ENCODE peak calls at places on chromosomes 3 and 15, in four cellular contexts. One of them, this sample, is unnamed.

GRCh38 chr3:52841981-52842340 is 7.1 kb upstream of the MUSTN1 start:
- DNase-seq in neuronal stem cell: no peak
- DNase-seq in H1: no peak
- DNase-seq in H9: no peak
- DNase-seq in this sample: no peak

GRCh38 chr3:119600732-119601131 is 3.0 kb downstream of the PLA1A start:
- DNase-seq in H9: peak
- DNase-seq in neuronal stem cell: peak
- DNase-seq in H1: no peak
- DNase-seq in this sample: peak

GRCh38 chr3:129745253-129745652 is 138.8 kb upstream of the PLXND1 start:
- DNase-seq in H1: no peak
- DNase-seq in H9: no peak
- DNase-seq in neuronal stem cell: no peak
- DNase-seq in this sample: no peak

GRCh38 chr15:66848666-66849392 is 146.8 kb downstream of the SMAD6 start:
- DNase-seq in H1: no peak
- DNase-seq in neuronal stem cell: no peak
- DNase-seq in H9: peak
- DNase-seq in this sample: no peak

GRCh38 chr3:37491776-37492175 is 317.4 kb upstream of the LRRFIP2 start:
- DNase-seq in neuronal stem cell: no peak
- DNase-seq in H1: no peak
- DNase-seq in H9: no peak
- DNase-seq in this sample: peak

GRCh38 chr3:100399341-100400071 is 1.4 kb downstream of the TOMM70 start:
- DNase-seq in neuronal stem cell: no peak
- DNase-seq in H9: no peak
- DNase-seq in H1: no peak
- DNase-seq in this sample: no peak

GRCh38 chr3:140580746-140581145 is 97.1 kb upstream of the TRIM42 start:
- DNase-seq in H9: no peak
- DNase-seq in H1: no peak
- DNase-seq in neuronal stem cell: no peak
- DNase-seq in this sample: no peak

GRCh38 chr3:58180940-58181587 is 29.7 kb downstream of the DNASE1L3 start:
- DNase-seq in H1: no peak
- DNase-seq in neuronal stem cell: no peak
- DNase-seq in H9: no peak
- DNase-seq in this sample: no peak

GRCh38 chr3:114829786-114830185 is 317.3 kb downstream of the ZBTB20 start:
- DNase-seq in H9: no peak
- DNase-seq in neuronal stem cell: no peak
- DNase-seq in H1: no peak
- DNase-seq in this sample: no peak

GRCh38 chr3:155398046-155398445 is 104.6 kb upstream of the STRIT1 start:
- DNase-seq in H9: no peak
- DNase-seq in neuronal stem cell: no peak
- DNase-seq in H1: no peak
- DNase-seq in this sample: no peak

GRCh38 chr3:170848294-170848917 is 21.6 kb downstream of the RPL22L1 start:
- DNase-seq in H1: no peak
- DNase-seq in neuronal stem cell: no peak
- DNase-seq in H9: no peak
- DNase-seq in this sample: no peak

GRCh38 chr3:152026033-152026556 is 152.7 kb downstream of the SUCNR1 start:
- DNase-seq in neuronal stem cell: no peak
- DNase-seq in H1: no peak
- DNase-seq in H9: no peak
- DNase-seq in this sample: no peak

GRCh38 chr3:151835751-151836550 is 22.0 kb downstream of the AADAC start:
- DNase-seq in neuronal stem cell: no peak
- DNase-seq in H9: no peak
- DNase-seq in H1: no peak
- DNase-seq in this sample: peak

GRCh38 chr15:42160110-42160509 is 3.7 kb upstream of the PLA2G4F start:
- DNase-seq in H1: no peak
- DNase-seq in H9: no peak
- DNase-seq in neuronal stem cell: no peak
- DNase-seq in this sample: no peak

GRCh38 chr15:84034831-84035753 is 200.5 kb upstream of the GOLGA6L4 start:
- DNase-seq in H1: no peak
- DNase-seq in H9: peak
- DNase-seq in neuronal stem cell: no peak
- DNase-seq in this sample: peak

GRCh38 chr3:138948371-138949001 is 1.5 kb downstream of the FOXL2NB start:
- DNase-seq in H9: no peak
- DNase-seq in H1: no peak
- DNase-seq in neuronal stem cell: no peak
- DNase-seq in this sample: peak

GRCh38 chr15:70503073-70503745 is 260.1 kb downstream of the UACA start:
- DNase-seq in neuronal stem cell: no peak
- DNase-seq in H9: no peak
- DNase-seq in H1: no peak
- DNase-seq in this sample: no peak

GRCh38 chr15:101048191-101049011 is 129.2 kb downstream of the LRRK1 start:
- DNase-seq in H1: no peak
- DNase-seq in neuronal stem cell: no peak
- DNase-seq in H9: peak
- DNase-seq in this sample: no peak

GRCh38 chr3:129567932-129568331 is 25.0 kb downstream of the H1-8 start:
- DNase-seq in H1: no peak
- DNase-seq in H9: no peak
- DNase-seq in neuronal stem cell: no peak
- DNase-seq in this sample: no peak

GRCh38 chr15:33985287-33985686 is 17.0 kb downstream of the CHRM5 start:
- DNase-seq in neuronal stem cell: peak
- DNase-seq in H1: peak
- DNase-seq in H9: no peak
- DNase-seq in this sample: peak

GRCh38 chr3:65833761-65834505 is 204.8 kb downstream of the MAGI1 start:
- DNase-seq in H1: no peak
- DNase-seq in neuronal stem cell: no peak
- DNase-seq in H9: no peak
- DNase-seq in this sample: peak

GRCh38 chr3:14177580-14178246 is 688 bp downstream of the XPC start:
- DNase-seq in H1: no peak
- DNase-seq in neuronal stem cell: no peak
- DNase-seq in H9: no peak
- DNase-seq in this sample: no peak

GRCh38 chr3:193791041-193792032 is 198.3 kb downstream of the OPA1 start:
- DNase-seq in neuronal stem cell: no peak
- DNase-seq in H9: peak
- DNase-seq in H1: no peak
- DNase-seq in this sample: peak

GRCh38 chr15:68599560-68600071 is 20.8 kb downstream of the CORO2B start:
- DNase-seq in H1: no peak
- DNase-seq in H9: peak
- DNase-seq in neuronal stem cell: peak
- DNase-seq in this sample: peak

GRCh38 chr3:166630190-166630589 is 749.9 kb downstream of the ZBBX start:
- DNase-seq in neuronal stem cell: no peak
- DNase-seq in H9: no peak
- DNase-seq in H1: no peak
- DNase-seq in this sample: no peak

DNA sequence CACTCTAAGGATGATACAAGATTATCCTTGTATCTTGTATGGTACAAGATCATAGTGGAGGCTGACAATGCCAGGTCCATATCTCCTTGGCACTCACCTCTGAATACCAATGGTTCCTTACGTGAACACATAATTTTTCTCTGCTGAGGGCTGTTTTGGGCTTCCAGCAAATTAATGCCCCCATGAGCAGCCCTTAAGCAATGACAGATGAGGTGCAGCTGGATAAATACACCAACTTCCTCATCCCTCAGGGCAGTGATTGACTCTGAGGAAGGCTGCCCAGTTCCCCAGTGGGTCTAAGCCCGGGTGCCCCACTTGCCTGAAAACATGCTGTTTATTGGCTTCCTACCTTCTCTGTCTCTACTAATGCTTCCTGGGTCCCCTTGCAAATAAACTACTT is 185.0 kb upstream of the TSC22D2 start:
- DNase-seq in H1: no peak
- DNase-seq in neuronal stem cell: no peak
- DNase-seq in H9: no peak
- DNase-seq in this sample: no peak
- H3K18ac ChIP-seq in H1: no peak
- H3K18ac ChIP-seq in neuronal stem cell: no peak
- H3K18ac ChIP-seq in H9: no peak
- H3K18ac ChIP-seq in this sample: no peak

GRCh38 chr3:8560608-8561007 is 59.0 kb downstream of the LMCD1 start:
- DNase-seq in H1: no peak
- DNase-seq in neuronal stem cell: no peak
- DNase-seq in H9: no peak
- DNase-seq in this sample: peak

GRCh38 chr3:8563146-8563545 is 61.5 kb downstream of the LMCD1 start:
- DNase-seq in H9: no peak
- DNase-seq in neuronal stem cell: no peak
- DNase-seq in H1: no peak
- DNase-seq in this sample: no peak

GRCh38 chr3:8559351-8559750 is 57.7 kb downstream of the LMCD1 start:
- DNase-seq in H9: no peak
- DNase-seq in H1: no peak
- DNase-seq in neuronal stem cell: no peak
- DNase-seq in this sample: no peak

GRCh38 chr3:8562081-8562595 is 60.5 kb downstream of the LMCD1 start:
- DNase-seq in H1: no peak
- DNase-seq in neuronal stem cell: no peak
- DNase-seq in H9: no peak
- DNase-seq in this sample: peak

GRCh38 chr3:8561365-8561764 is 59.7 kb downstream of the LMCD1 start:
- DNase-seq in H9: no peak
- DNase-seq in neuronal stem cell: no peak
- DNase-seq in H1: no peak
- DNase-seq in this sample: no peak
- H3K9ac ChIP-seq in H9: no peak
- H3K9ac ChIP-seq in neuronal stem cell: no peak
- H3K9ac ChIP-seq in H1: no peak
- H3K9ac ChIP-seq in this sample: no peak

GRCh38 chr3:187686874-187687273 is 15.5 kb downstream of the RTP2 start:
- DNase-seq in neuronal stem cell: no peak
- DNase-seq in H1: no peak
- DNase-seq in H9: no peak
- DNase-seq in this sample: no peak

GRCh38 chr3:187684880-187685279 is 14.7 kb upstream of the SST start:
- DNase-seq in neuronal stem cell: no peak
- DNase-seq in H1: no peak
- DNase-seq in H9: no peak
- DNase-seq in this sample: no peak

GRCh38 chr3:187685948-187686347 is 15.8 kb upstream of the SST start:
- DNase-seq in H1: no peak
- DNase-seq in H9: no peak
- DNase-seq in neuronal stem cell: no peak
- DNase-seq in this sample: peak

GRCh38 chr3:187679638-187680396 is 9.6 kb upstream of the SST start:
- DNase-seq in neuronal stem cell: peak
- DNase-seq in H1: peak
- DNase-seq in H9: peak
- DNase-seq in this sample: peak

GRCh38 chr3:187684444-187684843 is 14.2 kb upstream of the SST start:
- DNase-seq in H1: no peak
- DNase-seq in neuronal stem cell: no peak
- DNase-seq in H9: no peak
- DNase-seq in this sample: no peak
- H3K18ac ChIP-seq in H1: no peak
- H3K18ac ChIP-seq in neuronal stem cell: no peak
- H3K18ac ChIP-seq in H9: no peak
- H3K18ac ChIP-seq in this sample: no peak

GRCh38 chr15:74784426-74784825 is 2.5 kb downstream of the CSK start:
- DNase-seq in H9: no peak
- DNase-seq in neuronal stem cell: no peak
- DNase-seq in H1: no peak
- DNase-seq in this sample: no peak
- H3K9ac ChIP-seq in H9: no peak
- H3K9ac ChIP-seq in neuronal stem cell: no peak
- H3K9ac ChIP-seq in H1: no peak
- H3K9ac ChIP-seq in this sample: no peak

GRCh38 chr3:161267646-161268045 is 46.5 kb downstream of the NMD3 start:
- DNase-seq in neuronal stem cell: no peak
- DNase-seq in H9: no peak
- DNase-seq in H1: no peak
- DNase-seq in this sample: no peak

GRCh38 chr3:161268601-161269000 is 47.5 kb downstream of the NMD3 start:
- DNase-seq in H1: no peak
- DNase-seq in neuronal stem cell: no peak
- DNase-seq in H9: no peak
- DNase-seq in this sample: no peak

GRCh38 chr3:161266731-161267150 is 45.6 kb downstream of the NMD3 start:
- DNase-seq in H1: no peak
- DNase-seq in H9: no peak
- DNase-seq in neuronal stem cell: no peak
- DNase-seq in this sample: no peak

GRCh38 chr3:161264771-161265343 is 43.7 kb downstream of the NMD3 start:
- DNase-seq in H1: no peak
- DNase-seq in H9: no peak
- DNase-seq in neuronal stem cell: no peak
- DNase-seq in this sample: no peak

GRCh38 chr3:161265916-161266571 is 44.9 kb downstream of the NMD3 start:
- DNase-seq in neuronal stem cell: no peak
- DNase-seq in H9: no peak
- DNase-seq in H1: no peak
- DNase-seq in this sample: no peak
- H3K18ac ChIP-seq in neuronal stem cell: no peak
- H3K18ac ChIP-seq in H9: no peak
- H3K18ac ChIP-seq in H1: no peak
- H3K18ac ChIP-seq in this sample: no peak

DNA sequence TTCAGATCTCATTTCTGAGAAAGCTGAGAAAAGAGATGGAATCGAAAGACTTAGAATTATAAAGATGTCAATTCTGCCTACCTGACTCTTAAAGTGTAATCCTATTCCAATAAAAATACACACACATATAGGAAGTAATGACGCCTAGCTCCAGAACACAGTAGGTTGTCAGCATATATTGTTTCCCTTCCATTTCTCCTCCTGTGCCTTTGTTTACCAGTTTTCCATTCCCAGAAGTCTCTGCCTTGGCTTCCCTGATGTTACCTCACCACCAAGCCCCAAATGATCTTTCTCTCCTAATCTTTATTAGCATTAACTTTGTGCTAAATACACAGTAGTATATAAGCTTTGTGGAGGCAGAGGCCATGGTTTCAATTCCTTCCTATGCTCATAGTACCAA is 40.0 kb downstream of the TM4SF4 start:
- DNase-seq in H1: no peak
- DNase-seq in H9: no peak
- DNase-seq in neuronal stem cell: no peak
- DNase-seq in this sample: no peak
- H3K9ac ChIP-seq in H1: no peak
- H3K9ac ChIP-seq in H9: no peak
- H3K9ac ChIP-seq in neuronal stem cell: no peak
- H3K9ac ChIP-seq in this sample: no peak

This sample was measured in mesendoderm.